ENCODE peak calls at places on chromosomes 2 and 18, in five cellular contexts. U is testis, A is PC-3, I is tibial nerve, J is GM23248. O is an unnamed sample.

GRCh38 chr18:3097082-3097481 is 84.1 kb upstream of the LPIN2 start:
- DNase-seq in U (no peak), A (no peak), I (no peak), J (no peak), O (no peak)

GRCh38 chr2:2800001-2800400 is 468.9 kb upstream of the MYT1L start:
- DNase-seq in U (no peak), A (no peak), I (no peak), J (no peak), O (no peak)

GRCh38 chr2:98794214-98794810 is 63.4 kb upstream of the MGAT4A start:
- DNase-seq in U (no peak), A (peak; percentile 36), I (no peak), J (no peak), O (no peak)

GRCh38 chr18:74172697-74173433 is 24.5 kb downstream of the TIMM21 start:
- DNase-seq in U (no peak), A (no peak), I (no peak), J (no peak), O (no peak)

GRCh38 chr2:23523651-23524260 is 138.8 kb downstream of the KLHL29 start:
- DNase-seq in U (peak; percentile 62), A (no peak), I (no peak), J (peak; percentile 53), O (no peak)

GRCh38 chr2:12076810-12077209 is 330.4 kb downstream of the LPIN1 start:
- DNase-seq in U (peak; percentile 25), A (no peak), I (no peak), J (no peak), O (no peak)

GRCh38 chr2:100142393-100142792 is at the start of gene AFF3:
- DNase-seq in U (peak; percentile 15), A (no peak), I (no peak), J (no peak), O (no peak)

GRCh38 chr2:129438501-129439057 is 540.9 kb upstream of the RAB6C start:
- DNase-seq in U (no peak), A (no peak), I (no peak), J (no peak), O (no peak)

GRCh38 chr2:235939471-235939870 is 228.7 kb downstream of the GBX2 start:
- DNase-seq in U (no peak), A (no peak), I (no peak), J (peak; percentile 43), O (no peak)

GRCh38 chr2:232505805-232506360 is 14.3 kb upstream of the PRSS56 start:
- DNase-seq in U (no peak), A (no peak), I (no peak), J (no peak), O (no peak)

GRCh38 chr2:10521356-10521755 is 73.2 kb upstream of the ODC1 start:
- DNase-seq in U (no peak), A (no peak), I (no peak), J (no peak), O (no peak)

GRCh38 chr2:177667626-177668025 is 275.1 kb downstream of the AGPS start:
- DNase-seq in U (no peak), A (peak; percentile 25), I (no peak), J (peak; percentile 26), O (no peak)

GRCh38 chr2:29224693-29225551 is 109.7 kb downstream of the CLIP4 start:
- DNase-seq in U (no peak), A (no peak), I (no peak), J (no peak), O (no peak)

GRCh38 chr2:100029460-100029859 is 112.9 kb downstream of the AFF3 start:
- DNase-seq in U (no peak), A (no peak), I (no peak), J (peak; percentile 2), O (no peak)

GRCh38 chr2:216971632-216972031 is 111.8 kb upstream of the TNP1 start:
- DNase-seq in U (no peak), A (no peak), I (no peak), J (no peak), O (no peak)

GRCh38 chr18:3500016-3500415 is 50.0 kb downstream of the TGIF1 start:
- DNase-seq in U (no peak), A (no peak), I (no peak), J (no peak), O (no peak)

GRCh38 chr18:58863539-58864145 is 1.0 kb upstream of the ZNF532 start:
- DNase-seq in U (peak; percentile 58), A (peak; percentile 38), I (no peak), J (peak; percentile 74), O (peak; percentile 65)

GRCh38 chr2:229917793-229918192 is 4.0 kb downstream of the TRIP12 start:
- DNase-seq in U (no peak), A (no peak), I (no peak), J (no peak), O (no peak)

GRCh38 chr2:57376985-57377384 is 669.6 kb upstream of the VRK2 start:
- DNase-seq in U (no peak), A (peak; percentile 26), I (no peak), J (peak; percentile 34), O (no peak)

GRCh38 chr18:78319934-78320333 is 659.7 kb upstream of the SALL3 start:
- DNase-seq in U (no peak), A (no peak), I (no peak), J (no peak), O (no peak)

GRCh38 chr2:47313141-47313691 is 89.7 kb upstream of the MSH2 start:
- DNase-seq in U (no peak), A (peak; percentile 76), I (no peak), J (no peak), O (peak; percentile 82)

GRCh38 chr18:49814147-49814499 is 790 bp upstream of the ACAA2 start:
- DNase-seq in U (no peak), A (peak; percentile 16), I (no peak), J (peak; percentile 85), O (no peak)

GRCh38 chr2:180240774-180241173 is 233.7 kb upstream of the CWC22 start:
- DNase-seq in U (no peak), A (peak; percentile 65), I (no peak), J (peak; percentile 45), O (no peak)

GRCh38 chr18:31192086-31192776 is 29.6 kb upstream of the DSC1 start:
- DNase-seq in U (no peak), A (no peak), I (no peak), J (no peak), O (no peak)

GRCh38 chr2:240401308-240401707 is 34.2 kb upstream of the GPC1 start:
- DNase-seq in U (peak; percentile 4), A (no peak), I (peak; percentile 8), J (no peak), O (no peak)

GRCh38 chr18:78168526-78168925 is 811.1 kb upstream of the SALL3 start:
- DNase-seq in U (no peak), A (no peak), I (no peak), J (no peak), O (no peak)

GRCh38 chr2:64133354-64133753 is 10.9 kb downstream of the PELI1 start:
- DNase-seq in U (no peak), A (no peak), I (no peak), J (no peak), O (no peak)

GRCh38 chr2:15939556-15939853 is 845 bp upstream of the MYCN start:
- DNase-seq in U (no peak), A (peak; percentile 50), I (no peak), J (peak; percentile 70), O (no peak)

GRCh38 chr2:241130316-241130715 is 19.0 kb downstream of the PASK start:
- DNase-seq in U (no peak), A (no peak), I (no peak), J (no peak), O (no peak)

GRCh38 chr2:22867921-22868320 is 517.1 kb upstream of the KLHL29 start:
- DNase-seq in U (no peak), A (no peak), I (no peak), J (no peak), O (no peak)

GRCh38 chr2:64324746-64325410 is 129.1 kb upstream of the LGALSL start:
- DNase-seq in U (no peak), A (no peak), I (no peak), J (no peak), O (no peak)

DNA sequence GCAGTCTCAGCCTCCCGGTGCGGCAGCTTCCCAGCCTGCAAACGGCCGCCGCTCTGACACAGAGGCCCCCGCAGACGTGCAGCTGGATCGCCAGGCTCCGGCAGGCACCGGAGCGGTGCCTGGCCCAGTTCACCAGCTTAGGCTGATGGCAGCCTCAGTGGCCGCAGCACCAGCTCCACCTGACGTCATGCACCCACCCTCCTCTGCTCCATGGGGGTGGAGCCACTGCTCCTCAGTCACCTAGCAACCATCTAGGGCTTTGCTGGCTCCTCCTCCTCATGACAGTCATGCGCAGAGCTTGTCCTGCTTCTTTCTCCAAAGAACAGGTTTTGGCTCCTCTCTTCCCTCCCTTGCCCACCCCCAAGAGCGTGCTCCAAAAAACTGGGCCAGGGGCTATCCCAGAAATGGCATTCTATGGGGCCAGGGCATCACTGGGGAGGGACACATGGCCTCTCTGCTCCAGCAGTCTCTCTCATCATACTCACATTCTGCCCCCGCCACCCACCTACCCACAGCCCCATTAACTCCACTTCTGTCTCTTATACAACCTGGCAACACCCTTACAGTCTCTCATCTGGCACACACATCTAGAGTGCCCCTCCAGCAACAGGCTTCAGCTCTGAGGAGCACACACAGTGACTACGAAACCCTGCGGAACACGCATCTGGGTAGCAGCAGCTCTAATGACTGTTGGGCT is 5.5 kb downstream of the DCTN1 start:
- DNase-seq in U (peak; percentile 94), A (no peak), I (peak; percentile 71), J (peak; percentile 50), O (peak; percentile 57)
- H3K27ac ChIP-seq in U (peak overlapping the region; percentile 79), A (no peak overlapping the region), I (peak overlapping the region; percentile 61), J (no peak overlapping the region), O (no peak overlapping the region)

DNA sequence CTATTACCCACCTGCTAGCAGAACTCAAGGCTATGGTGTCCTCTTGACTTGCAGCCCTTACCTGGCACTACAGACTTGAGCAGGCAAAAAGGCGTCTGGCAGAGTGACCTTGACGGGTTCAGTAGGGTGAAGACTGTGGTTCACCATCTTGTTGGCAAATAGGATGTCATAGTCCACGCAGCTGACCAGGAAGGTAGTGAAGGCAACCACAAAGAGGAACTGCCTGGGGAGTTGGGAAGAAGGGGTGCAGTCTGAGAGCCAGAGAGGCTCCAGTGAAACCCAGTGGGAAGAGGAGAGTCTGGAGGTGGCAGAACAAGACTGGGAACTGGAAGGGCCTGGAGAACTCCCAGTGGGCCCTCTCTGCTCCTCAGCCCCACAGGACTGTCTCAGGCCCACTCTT is 4.1 kb downstream of the ATG9A start:
- DNase-seq in U (no peak), A (no peak), I (no peak), J (no peak), O (no peak)
- H3K36me3 ChIP-seq in U (no peaks in the 10 kb centered on the region), A (peaks cover 14% of the 10 kb centered on the region), I (peaks cover 65% of the 10 kb centered on the region), J (peaks cover 25% of the 10 kb centered on the region), O (peaks cover 31% of the 10 kb centered on the region)

GRCh38 chr2:18623782-18624181 is 34.4 kb upstream of the NT5C1B start:
- DNase-seq in U (no peak), A (peak; percentile 79), I (no peak), J (peak; percentile 77), O (no peak)
- H3K27ac ChIP-seq in U (no peak overlapping the region), A (peak overlapping the region; percentile 41), I (no peak overlapping the region), J (peak overlapping the region; percentile 31), O (no peak overlapping the region)

GRCh38 chr2:238176565-238176964 is 17.8 kb downstream of the ERFE start:
- DNase-seq in U (no peak), A (no peak), I (no peak), J (no peak), O (no peak)

GRCh38 chr2:238183846-238184245 is 19.6 kb downstream of the ILKAP start:
- DNase-seq in U (no peak), A (no peak), I (no peak), J (no peak), O (no peak)

GRCh38 chr2:238180554-238180953 is 21.8 kb downstream of the ERFE start:
- DNase-seq in U (no peak), A (no peak), I (no peak), J (no peak), O (no peak)

GRCh38 chr2:238187618-238188548 is 15.6 kb downstream of the ILKAP start:
- DNase-seq in U (no peak), A (no peak), I (no peak), J (no peak), O (no peak)

GRCh38 chr2:238182362-238182761 is 21.1 kb downstream of the ILKAP start:
- DNase-seq in U (no peak), A (no peak), I (no peak), J (no peak), O (no peak)
- H3K36me3 ChIP-seq in U (no peaks in the 10 kb centered on the region), A (peaks cover 64% of the 10 kb centered on the region), I (peaks cover 99% of the 10 kb centered on the region), J (peaks cover 80% of the 10 kb centered on the region), O (peaks cover 20% of the 10 kb centered on the region)